ENCODE peak calls at places on chromosomes 13 and 19, in four cellular contexts. One of them, this sample, is unnamed.

GRCh38 chr13:60511637-60512036 is 114.6 kb downstream of the TDRD3 start:
- DNase-seq in K562: no peak
- DNase-seq in GM12878: no peak
- DNase-seq in HepG2: no peak
- DNase-seq in this sample: no peak

GRCh38 chr19:46951236-46951986 is 68.2 kb upstream of the NPAS1 start:
- DNase-seq in GM12878: no peak
- DNase-seq in HepG2: peak; percentile 75
- DNase-seq in K562: no peak
- DNase-seq in this sample: no peak

GRCh38 chr13:21530656-21531055 is 71.6 kb upstream of the ZDHHC20 start:
- DNase-seq in GM12878: no peak
- DNase-seq in K562: no peak
- DNase-seq in HepG2: peak; percentile 5
- DNase-seq in this sample: no peak

GRCh38 chr19:461664-462551 is 1.1 kb upstream of the SHC2 start:
- DNase-seq in GM12878: no peak
- DNase-seq in HepG2: peak; percentile 66
- DNase-seq in K562: peak; percentile 93
- DNase-seq in this sample: peak; percentile 69

GRCh38 chr19:43224855-43225253 is 19.4 kb upstream of the PSG4 start:
- DNase-seq in GM12878: no peak
- DNase-seq in K562: no peak
- DNase-seq in HepG2: no peak
- DNase-seq in this sample: no peak

GRCh38 chr19:2917275-2918184 is 16.8 kb downstream of the ZNF57 start:
- DNase-seq in GM12878: no peak
- DNase-seq in HepG2: no peak
- DNase-seq in K562: no peak
- DNase-seq in this sample: no peak

GRCh38 chr19:29508181-29508580 is 17.6 kb upstream of the VSTM2B start:
- DNase-seq in GM12878: no peak
- DNase-seq in HepG2: no peak
- DNase-seq in K562: no peak
- DNase-seq in this sample: no peak

GRCh38 chr13:22801402-22802003 is 379.3 kb upstream of the SGCG start:
- DNase-seq in GM12878: no peak
- DNase-seq in K562: no peak
- DNase-seq in HepG2: peak; percentile 23
- DNase-seq in this sample: no peak

GRCh38 chr19:33301011-33301899 is 1.1 kb downstream of the CEBPA start:
- DNase-seq in K562: no peak
- DNase-seq in HepG2: no peak
- DNase-seq in GM12878: no peak
- DNase-seq in this sample: peak; percentile 52

GRCh38 chr19:305240-306150 is 14.3 kb upstream of the PLPP2 start:
- DNase-seq in K562: no peak
- DNase-seq in GM12878: no peak
- DNase-seq in HepG2: no peak
- DNase-seq in this sample: no peak

GRCh38 chr13:40116008-40116407 is 460.5 kb downstream of the COG6 start:
- DNase-seq in HepG2: peak; percentile 73
- DNase-seq in GM12878: peak; percentile 48
- DNase-seq in K562: peak; percentile 46
- DNase-seq in this sample: no peak

GRCh38 chr13:78660130-78660857 is 1.3 kb upstream of the OBI1 start:
- DNase-seq in GM12878: no peak
- DNase-seq in K562: no peak
- DNase-seq in HepG2: peak; percentile 25
- DNase-seq in this sample: no peak

GRCh38 chr19:5001547-5002131 is 32.7 kb downstream of the KDM4B start:
- DNase-seq in HepG2: peak; percentile 58
- DNase-seq in GM12878: no peak
- DNase-seq in K562: peak; percentile 76
- DNase-seq in this sample: peak; percentile 66

GRCh38 chr19:4115818-4116385 is 8.0 kb downstream of the MAP2K2 start:
- DNase-seq in GM12878: no peak
- DNase-seq in K562: no peak
- DNase-seq in HepG2: no peak
- DNase-seq in this sample: no peak

GRCh38 chr13:29292045-29292444 is 303.4 kb downstream of the SLC7A1 start:
- DNase-seq in K562: no peak
- DNase-seq in GM12878: no peak
- DNase-seq in HepG2: no peak
- DNase-seq in this sample: no peak

GRCh38 chr19:34172661-34173144 is 399 bp downstream of the LSM14A start:
- DNase-seq in GM12878: no peak
- DNase-seq in K562: peak; percentile 70
- DNase-seq in HepG2: no peak
- DNase-seq in this sample: no peak

GRCh38 chr13:81916471-81916870 is 1575.5 kb upstream of the SPRY2 start:
- DNase-seq in GM12878: no peak
- DNase-seq in K562: no peak
- DNase-seq in HepG2: no peak
- DNase-seq in this sample: no peak

GRCh38 chr13:80251403-80251802 is 89.5 kb downstream of the SPRY2 start:
- DNase-seq in K562: no peak
- DNase-seq in GM12878: no peak
- DNase-seq in HepG2: no peak
- DNase-seq in this sample: no peak

GRCh38 chr19:41795031-41795461 is 1.3 kb upstream of the CEACAM3 start:
- DNase-seq in HepG2: peak; percentile 29
- DNase-seq in K562: peak; percentile 36
- DNase-seq in GM12878: peak; percentile 23
- DNase-seq in this sample: peak; percentile 76

GRCh38 chr19:5222178-5222577 is 118.4 kb downstream of the PTPRS start:
- DNase-seq in HepG2: no peak
- DNase-seq in GM12878: no peak
- DNase-seq in K562: no peak
- DNase-seq in this sample: no peak

GRCh38 chr13:63737418-63737817 is 2321.8 kb upstream of the PCDH20 start:
- DNase-seq in GM12878: no peak
- DNase-seq in HepG2: peak; percentile 13
- DNase-seq in K562: no peak
- DNase-seq in this sample: no peak

GRCh38 chr13:110396913-110397379 is 89.9 kb downstream of the COL4A2 start:
- DNase-seq in HepG2: no peak
- DNase-seq in K562: no peak
- DNase-seq in GM12878: no peak
- DNase-seq in this sample: no peak

GRCh38 chr13:111281751-111282311 is 38.6 kb upstream of the TEX29 start:
- DNase-seq in HepG2: no peak
- DNase-seq in K562: no peak
- DNase-seq in GM12878: no peak
- DNase-seq in this sample: no peak

GRCh38 chr19:33114302-33114701 is 17.6 kb upstream of the WDR88 start:
- DNase-seq in HepG2: no peak
- DNase-seq in GM12878: no peak
- DNase-seq in K562: no peak
- DNase-seq in this sample: no peak

GRCh38 chr19:57560049-57560491 is 407 bp upstream of the ZNF550 start:
- DNase-seq in HepG2: no peak
- DNase-seq in K562: no peak
- DNase-seq in GM12878: no peak
- DNase-seq in this sample: no peak

GRCh38 chr13:46207828-46208227 is 3.9 kb upstream of the LRRC63 start:
- DNase-seq in K562: no peak
- DNase-seq in GM12878: no peak
- DNase-seq in HepG2: no peak
- DNase-seq in this sample: no peak

GRCh38 chr13:100098445-100099116 is 9.7 kb downstream of the PCCA start:
- DNase-seq in GM12878: no peak
- DNase-seq in K562: no peak
- DNase-seq in HepG2: no peak
- DNase-seq in this sample: no peak

GRCh38 chr13:60139272-60139671 is 24.5 kb downstream of the DIAPH3 start:
- DNase-seq in GM12878: no peak
- DNase-seq in HepG2: no peak
- DNase-seq in K562: no peak
- DNase-seq in this sample: no peak

GRCh38 chr19:47255947-47256687 is at the start of gene CCDC9:
- DNase-seq in GM12878: peak; percentile 80
- DNase-seq in K562: no peak
- DNase-seq in HepG2: peak; percentile 94
- DNase-seq in this sample: peak; percentile 98

GRCh38 chr19:30911491-30911890 is 437.7 kb downstream of the TSHZ3 start:
- DNase-seq in K562: no peak
- DNase-seq in GM12878: no peak
- DNase-seq in HepG2: no peak
- DNase-seq in this sample: no peak

GRCh38 chr19:3580156-3580955 is 4.9 kb upstream of the GIPC3 start:
- DNase-seq in GM12878: no peak
- DNase-seq in HepG2: peak; percentile 56
- DNase-seq in K562: no peak
- DNase-seq in this sample: no peak

GRCh38 chr13:18952225-18953016 is 229.2 kb downstream of the TUBA3C start:
- DNase-seq in HepG2: no peak
- DNase-seq in GM12878: no peak
- DNase-seq in K562: no peak
- DNase-seq in this sample: no peak

GRCh38 chr13:28047784-28048388 is 52.5 kb downstream of the FLT3 start:
- DNase-seq in GM12878: peak; percentile 94
- DNase-seq in K562: no peak
- DNase-seq in HepG2: no peak
- DNase-seq in this sample: no peak
- TF ChIP-seq ETV6 in GM12878: peak; percentile 96
- TF ChIP-seq ETV6 in K562: no peak
- TF ChIP-seq ETV6 in HepG2: no peak
- TF ChIP-seq ETV6 in this sample: no peak

GRCh38 chr13:85260896-85261295 is 538.3 kb downstream of the SLITRK6 start:
- DNase-seq in K562: no peak
- DNase-seq in GM12878: no peak
- DNase-seq in HepG2: no peak
- DNase-seq in this sample: no peak

GRCh38 chr13:85265296-85265695 is 533.9 kb downstream of the SLITRK6 start:
- DNase-seq in K562: no peak
- DNase-seq in HepG2: no peak
- DNase-seq in GM12878: no peak
- DNase-seq in this sample: no peak

GRCh38 chr13:85266771-85267170 is 532.4 kb downstream of the SLITRK6 start:
- DNase-seq in GM12878: no peak
- DNase-seq in K562: no peak
- DNase-seq in HepG2: no peak
- DNase-seq in this sample: no peak

GRCh38 chr13:85266331-85266730 is 532.9 kb downstream of the SLITRK6 start:
- DNase-seq in GM12878: no peak
- DNase-seq in K562: no peak
- DNase-seq in HepG2: no peak
- DNase-seq in this sample: no peak

GRCh38 chr13:85261757-85262346 is 537.4 kb downstream of the SLITRK6 start:
- DNase-seq in GM12878: no peak
- DNase-seq in HepG2: peak; percentile 3
- DNase-seq in K562: no peak
- DNase-seq in this sample: no peak
- TF ChIP-seq ETV6 in GM12878: no peak
- TF ChIP-seq ETV6 in HepG2: no peak
- TF ChIP-seq ETV6 in K562: no peak
- TF ChIP-seq ETV6 in this sample: no peak

GRCh38 chr19:17949956-17950309 is 17.0 kb upstream of the KCNN1 start:
- DNase-seq in GM12878: no peak
- DNase-seq in HepG2: no peak
- DNase-seq in K562: no peak
- DNase-seq in this sample: no peak

GRCh38 chr19:17947815-17948473 is 15.1 kb downstream of the CCDC124 start:
- DNase-seq in K562: peak; percentile 96
- DNase-seq in GM12878: no peak
- DNase-seq in HepG2: peak; percentile 85
- DNase-seq in this sample: peak; percentile 97

GRCh38 chr19:17948967-17949930 is 16.4 kb downstream of the CCDC124 start:
- DNase-seq in GM12878: no peak
- DNase-seq in HepG2: no peak
- DNase-seq in K562: no peak
- DNase-seq in this sample: peak; percentile 45

GRCh38 chr19:17946965-17947784 is 14.4 kb downstream of the CCDC124 start:
- DNase-seq in GM12878: no peak
- DNase-seq in K562: no peak
- DNase-seq in HepG2: peak; percentile 13
- DNase-seq in this sample: no peak

DNA sequence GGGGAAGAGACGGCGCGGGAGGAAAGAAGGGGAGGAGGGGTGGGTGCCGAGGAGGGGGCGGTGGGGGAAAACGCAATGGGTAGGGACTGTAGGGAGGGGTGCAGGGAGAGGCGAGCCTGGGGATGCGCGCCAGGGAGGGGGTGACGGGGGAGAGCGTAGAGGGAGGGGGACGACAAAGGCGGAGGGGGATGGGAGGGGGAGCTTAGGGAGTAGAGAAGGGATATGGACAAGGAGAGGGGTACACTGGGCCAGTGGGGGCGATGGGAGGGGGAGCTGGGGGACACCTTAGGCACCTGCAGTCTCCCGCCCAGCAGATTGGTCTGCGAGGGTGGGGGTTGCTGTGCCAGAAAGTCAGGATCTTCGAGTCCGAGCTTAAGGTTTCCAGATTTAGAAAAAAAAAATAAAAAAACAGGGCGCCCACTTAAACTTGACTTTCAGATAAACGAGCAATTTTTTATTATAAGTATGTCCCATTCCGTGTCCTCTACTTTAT is 15.7 kb downstream of the CCDC124 start:
- DNase-seq in K562: no peak
- DNase-seq in GM12878: no peak
- DNase-seq in HepG2: no peak
- DNase-seq in this sample: peak; percentile 71
- TF ChIP-seq ETV6 in K562: no peak
- TF ChIP-seq ETV6 in GM12878: no peak
- TF ChIP-seq ETV6 in HepG2: no peak
- TF ChIP-seq ETV6 in this sample: no peak

GRCh38 chr19:55602104-55603001 is 2.3 kb downstream of the ZNF524 start:
- DNase-seq in HepG2: no peak
- DNase-seq in K562: no peak
- DNase-seq in GM12878: no peak
- DNase-seq in this sample: no peak

GRCh38 chr19:55598719-55599467 is 424 bp downstream of the FIZ1 start:
- DNase-seq in GM12878: peak; percentile 82
- DNase-seq in HepG2: peak; percentile 90
- DNase-seq in K562: peak; percentile 90
- DNase-seq in this sample: peak; percentile 98

GRCh38 chr19:55601127-55601526 is 1.0 kb downstream of the ZNF524 start:
- DNase-seq in GM12878: no peak
- DNase-seq in HepG2: no peak
- DNase-seq in K562: no peak
- DNase-seq in this sample: no peak

GRCh38 chr19:55599468-55600335 is at the start of the genes FIZ1 and ZNF524:
- DNase-seq in K562: peak; percentile 72
- DNase-seq in GM12878: peak; percentile 95
- DNase-seq in HepG2: peak; percentile 98
- DNase-seq in this sample: peak; percentile 98

GRCh38 chr19:55600336-55601028 is 394 bp downstream of the ZNF524 start:
- DNase-seq in HepG2: no peak
- DNase-seq in K562: peak; percentile 82
- DNase-seq in GM12878: no peak
- DNase-seq in this sample: peak; percentile 88
- TF ChIP-seq ETV6 in HepG2: no peak
- TF ChIP-seq ETV6 in K562: no peak
- TF ChIP-seq ETV6 in GM12878: no peak
- TF ChIP-seq ETV6 in this sample: no peak